ENCODE peak calls at places on chromosomes 7 and 10, in seven cellular contexts. X is heart left ventricle; D is small intestine; K is A549; L is stomach; Q is effector memory CD4-positive, alpha-beta T cell; I is Peyer's patch. M is an unnamed sample. For H3K4me1, the result is how much of the 10 kb centered on the place peaks cover.

GRCh38 chr10:43120116-43120947 is 17.9 kb upstream of the CSGALNACT2 start:
- DNase-seq in X (no peak), D (no peak), K (no peak), L (no peak), Q (no peak), I (no peak), M (no peak)

GRCh38 chr7:71266912-71267311 is 135.0 kb downstream of the GALNT17 start:
- DNase-seq in X (no peak), D (no peak), K (no peak), L (no peak), Q (no peak), I (no peak), M (no peak)

GRCh38 chr10:59560990-59561389 is 148.7 kb downstream of the SLC16A9 start:
- DNase-seq in X (no peak), D (no peak), K (no peak), L (no peak), Q (no peak), I (no peak), M (no peak)

GRCh38 chr7:68424643-68425297 is 1173.5 kb upstream of the AUTS2 start:
- DNase-seq in X (no peak), D (no peak), K (no peak), L (no peak), Q (no peak), I (no peak), M (no peak)

GRCh38 chr7:83819911-83820310 is 171.0 kb upstream of the SEMA3E start:
- DNase-seq in X (no peak), D (no peak), K (no peak), L (no peak), Q (no peak), I (no peak), M (peak)

GRCh38 chr10:116765549-116766162 is 23.3 kb upstream of the HSPA12A start:
- DNase-seq in X (no peak), D (peak), K (no peak), L (no peak), Q (no peak), I (no peak), M (no peak)

GRCh38 chr10:71005337-71006305 is 117.3 kb upstream of the PCBD1 start:
- DNase-seq in X (peak), D (no peak), K (no peak), L (no peak), Q (no peak), I (peak), M (no peak)

GRCh38 chr7:27944626-27945025 is 204.7 kb downstream of the TAX1BP1 start:
- DNase-seq in X (peak), D (no peak), K (no peak), L (no peak), Q (no peak), I (no peak), M (no peak)

GRCh38 chr10:126953886-126954285 is 48.7 kb downstream of the DOCK1 start:
- DNase-seq in X (no peak), D (no peak), K (no peak), L (no peak), Q (no peak), I (no peak), M (no peak)

GRCh38 chr7:877312-878232 is 1.2 kb downstream of the GET4 start:
- DNase-seq in X (peak), D (peak), K (no peak), L (peak), Q (no peak), I (peak), M (no peak)

GRCh38 chr10:80506836-80507483 is 30.7 kb upstream of the SH2D4B start:
- DNase-seq in X (no peak), D (no peak), K (no peak), L (no peak), Q (no peak), I (no peak), M (no peak)
- H3K4me1 ChIP-seq in X (half or more), D (under half), K (half or more), L (under half), Q (under half), I (under half), M (under half)

DNA sequence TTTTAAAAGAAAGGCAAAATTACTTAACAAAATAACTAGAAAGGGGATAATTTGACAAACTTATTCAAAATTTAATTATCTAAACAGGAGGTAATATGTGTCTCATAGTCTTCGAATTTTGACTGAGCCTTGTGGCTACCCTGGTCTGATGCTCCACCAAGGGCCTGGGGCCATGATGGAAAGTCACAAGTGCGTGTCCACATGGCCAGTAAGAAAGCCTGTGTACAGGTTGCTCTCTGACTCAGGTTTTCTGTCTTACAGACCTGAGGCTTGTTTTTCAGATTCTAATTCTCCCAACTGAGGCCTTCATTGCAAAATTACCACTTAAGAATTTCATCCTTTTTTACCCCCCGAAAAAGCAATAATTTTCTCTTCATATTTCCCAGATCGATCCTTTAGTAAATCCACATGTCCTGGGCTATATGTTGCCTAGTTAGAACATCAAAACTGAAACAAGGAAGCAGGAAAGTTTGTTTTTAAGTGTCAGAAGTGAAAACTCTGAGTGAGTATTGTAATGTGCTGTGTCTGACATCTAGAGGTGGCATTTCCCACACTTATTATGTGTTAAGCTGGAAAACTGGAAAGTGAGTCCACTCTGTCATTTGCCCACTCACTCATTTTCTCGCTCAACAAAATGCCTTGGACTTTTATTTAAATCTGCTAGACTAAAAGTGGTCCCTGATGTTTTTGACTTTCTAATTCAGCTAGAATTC is 10.0 kb downstream of the CYP3A43 start:
- DNase-seq in X (no peak), D (peak), K (no peak), L (no peak), Q (no peak), I (no peak), M (no peak)
- H3K4me1 ChIP-seq in X (under half), D (under half), K (under half), L (under half), Q (under half), I (under half), M (under half)

GRCh38 chr10:80204193-80204714 is 1.1 kb downstream of the ANXA11 start:
- DNase-seq in X (no peak), D (peak), K (no peak), L (peak), Q (no peak), I (peak), M (no peak)
- H3K4me1 ChIP-seq in X (half or more), D (under half), K (half or more), L (half or more), Q (under half), I (under half), M (under half)

GRCh38 chr10:15197911-15198310 is 29.4 kb upstream of the NMT2 start:
- DNase-seq in X (no peak), D (no peak), K (no peak), L (no peak), Q (no peak), I (no peak), M (no peak)
- H3K4me1 ChIP-seq in X (under half), D (under half), K (under half), L (under half), Q (under half), I (under half), M (under half)

GRCh38 chr7:131106681-131107342 is 220.9 kb upstream of the MKLN1 start:
- DNase-seq in X (peak), D (peak), K (no peak), L (peak), Q (peak), I (peak), M (peak)
- H3K4me1 ChIP-seq in X (under half), D (under half), K (under half), L (half or more), Q (under half), I (under half), M (under half)

GRCh38 chr7:94510582-94511456 is 1.2 kb downstream of the CASD1 start:
- DNase-seq in X (peak), D (peak), K (peak), L (peak), Q (peak), I (no peak), M (peak)

GRCh38 chr7:94512735-94513564 is 3.3 kb downstream of the CASD1 start:
- DNase-seq in X (no peak), D (no peak), K (no peak), L (no peak), Q (no peak), I (no peak), M (no peak)

GRCh38 chr7:94513565-94513860 is 3.9 kb downstream of the CASD1 start:
- DNase-seq in X (no peak), D (no peak), K (no peak), L (no peak), Q (no peak), I (no peak), M (no peak)

GRCh38 chr7:94509879-94510581 is 421 bp downstream of the CASD1 start:
- DNase-seq in X (peak), D (peak), K (peak), L (peak), Q (peak), I (peak), M (peak)

DNA sequence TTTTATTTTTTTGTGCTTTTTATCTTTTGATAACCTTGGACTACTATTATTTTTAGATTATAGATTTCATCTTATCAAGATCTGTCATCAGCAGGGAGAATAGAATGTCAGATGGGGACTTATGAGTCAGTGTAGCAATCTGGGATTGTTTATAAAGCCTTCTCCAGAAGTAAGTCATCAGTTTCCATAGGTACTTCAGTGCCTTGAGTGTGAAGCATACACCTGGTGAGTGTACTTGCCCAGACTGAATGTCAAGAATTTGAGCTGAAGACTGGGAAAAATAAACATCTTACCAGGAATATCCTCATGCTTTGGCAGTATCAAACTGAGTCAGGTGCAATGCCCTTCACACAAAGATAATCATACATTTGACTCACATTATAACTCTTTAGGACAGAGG is 2.2 kb downstream of the CASD1 start:
- DNase-seq in X (no peak), D (no peak), K (no peak), L (no peak), Q (no peak), I (no peak), M (no peak)
- H3K4me1 ChIP-seq in X (under half), D (under half), K (half or more), L (half or more), Q (under half), I (under half), M (under half)

GRCh38 chr10:52474265-52474664 is 160.2 kb downstream of the DKK1 start:
- DNase-seq in X (no peak), D (no peak), K (no peak), L (no peak), Q (no peak), I (no peak), M (no peak)
- H3K4me1 ChIP-seq in X (under half), D (under half), K (under half), L (under half), Q (under half), I (under half), M (under half)

M was measured in BE2C.